ENCODE peak calls at places on chromosomes 5 and 9, in nine cellular contexts. T is fibroblast of lung; G is CD8-positive, alpha-beta memory T cell; Q is anterior cingulate cortex; K is stimulated activated CD4-positive, alpha-beta T cell treated with anti-CD3 and anti-CD28 coated beads, Interleukin-2, amount 100 ng/mL, for 48 hours; J is COLO829; C is left ventricle myocardium superior; L is esophagus squamous epithelium; R is Right ventricle myocardium superior. S is an unnamed sample.

GRCh38 chr5:28543699-28544098 is 1505.3 kb upstream of the CDH9 start:
- DNase-seq in T (no peak), G (no peak), Q (no peak), K (no peak), J (no peak), C (no peak), L (no peak), R (no peak), S (no peak)

GRCh38 chr9:91534374-91534773 is 110.7 kb upstream of the NFIL3 start:
- DNase-seq in T (peak), G (no peak), Q (no peak), K (no peak), J (no peak), C (no peak), L (no peak), R (no peak), S (no peak)

GRCh38 chr5:28165116-28165515 is 1126.7 kb upstream of the CDH9 start:
- DNase-seq in T (peak), G (no peak), Q (no peak), K (no peak), J (peak), C (no peak), L (no peak), R (no peak), S (no peak)

GRCh38 chr5:78586251-78586650 is 62.3 kb downstream of the LHFPL2 start:
- DNase-seq in T (peak), G (no peak), Q (peak), K (no peak), J (peak), C (no peak), L (no peak), R (no peak), S (no peak)

GRCh38 chr5:40233268-40233667 is 446.4 kb upstream of the PTGER4 start:
- DNase-seq in T (peak), G (no peak), Q (no peak), K (no peak), J (no peak), C (no peak), L (no peak), R (no peak), S (no peak)

GRCh38 chr5:65332591-65332990 is 149.1 kb downstream of the ADAMTS6 start:
- DNase-seq in T (no peak), G (no peak), Q (no peak), K (no peak), J (no peak), C (no peak), L (no peak), R (no peak), S (no peak)

GRCh38 chr9:98168952-98169488 is 23.4 kb downstream of the CORO2A start:
- DNase-seq in T (peak), G (peak), Q (no peak), K (no peak), J (peak), C (peak), L (no peak), R (peak), S (peak)

GRCh38 chr9:107363511-107364182 is 80.6 kb downstream of the RAD23B start:
- DNase-seq in T (no peak), G (no peak), Q (no peak), K (no peak), J (peak), C (peak), L (no peak), R (no peak), S (no peak)

GRCh38 chr5:61159841-61160240 is 2.4 kb downstream of the SMIM15 start:
- DNase-seq in T (peak), G (no peak), Q (no peak), K (no peak), J (no peak), C (no peak), L (no peak), R (no peak), S (no peak)

GRCh38 chr9:116937361-116937760 is 250.3 kb downstream of the TRIM32 start:
- DNase-seq in T (peak), G (no peak), Q (no peak), K (no peak), J (no peak), C (no peak), L (no peak), R (no peak), S (no peak)

GRCh38 chr5:145776886-145777285 is 58.3 kb downstream of the PRELID2 start:
- DNase-seq in T (peak), G (no peak), Q (no peak), K (no peak), J (no peak), C (no peak), L (no peak), R (no peak), S (no peak)